ENCODE peak calls at places on chromosomes 12 and 14, in six cellular contexts. Q, K, C, J, Y and S are unnamed samples.

GRCh38 chr12:88960213-88960878 is 380.1 kb upstream of the KITLG start:
- DNase-seq in K (no peak), Q (no peak), Y (peak), C (peak), J (peak), S (no peak)

GRCh38 chr14:95741051-95741490 is 27.1 kb upstream of the TCL1A start:
- DNase-seq in C (no peak), Y (no peak), K (no peak), J (no peak), Q (no peak), S (peak)

GRCh38 chr14:49586673-49587460 is 687 bp upstream of the RPS29 start:
- DNase-seq in C (peak), K (peak), Y (peak), Q (peak), J (peak), S (peak)

GRCh38 chr12:40055227-40055579 is 50.7 kb downstream of the SLC2A13 start:
- DNase-seq in C (no peak), Y (no peak), Q (no peak), K (no peak), J (no peak), S (no peak)

GRCh38 chr14:99755629-99756603 is 37.3 kb upstream of the EML1 start:
- DNase-seq in Y (peak), Q (no peak), J (no peak), C (peak), K (no peak), S (no peak)

GRCh38 chr14:105329411-105330200 is 15.1 kb downstream of the PACS2 start:
- DNase-seq in Q (no peak), Y (no peak), K (no peak), C (no peak), J (no peak), S (no peak)

GRCh38 chr12:69389836-69390235 is 30.3 kb downstream of the YEATS4 start:
- DNase-seq in C (no peak), Y (peak), Q (no peak), K (no peak), J (no peak), S (no peak)

GRCh38 chr14:54003064-54003463 is 46.4 kb upstream of the BMP4 start:
- DNase-seq in J (no peak), Q (no peak), K (no peak), Y (no peak), C (peak), S (no peak)

GRCh38 chr14:79293482-79293881 is 917.8 kb downstream of the DIO2 start:
- DNase-seq in K (no peak), Y (no peak), C (no peak), J (no peak), Q (no peak), S (no peak)

GRCh38 chr12:108768591-108769500 is 37.5 kb upstream of the CORO1C start:
- DNase-seq in Y (no peak), C (peak), K (peak), J (peak), Q (peak), S (peak)

GRCh38 chr12:86283607-86284006 is 27.4 kb upstream of the MGAT4C start:
- DNase-seq in J (no peak), Y (no peak), K (no peak), Q (no peak), C (no peak), S (no peak)

GRCh38 chr12:107355004-107355565 is 261.7 kb upstream of the CRY1 start:
- DNase-seq in K (no peak), Q (no peak), Y (no peak), J (no peak), C (no peak), S (no peak)

GRCh38 chr12:19130224-19131019 is 889 bp downstream of the PLEKHA5 start:
- DNase-seq in J (peak), K (peak), C (no peak), Q (peak), Y (peak), S (peak)

GRCh38 chr14:27090716-27091115 is 492.9 kb upstream of the NOVA1 start:
- DNase-seq in Q (peak), K (no peak), Y (no peak), J (no peak), C (peak), S (no peak)

GRCh38 chr12:1083086-1083887 is 92.3 kb downstream of the ERC1 start:
- DNase-seq in C (no peak), Q (no peak), K (no peak), Y (peak), J (peak), S (peak)

GRCh38 chr14:33792387-33793368 is 158.2 kb downstream of the EGLN3 start:
- DNase-seq in J (peak), Y (peak), K (peak), C (peak), Q (peak), S (peak)

GRCh38 chr12:57772429-57773322 is at the start of gene EEF1AKMT3:
- DNase-seq in C (peak), J (peak), K (peak), Q (peak), Y (peak), S (peak)

GRCh38 chr12:88854260-88854659 is 274.0 kb upstream of the KITLG start:
- DNase-seq in K (no peak), C (peak), Y (peak), Q (no peak), J (peak), S (no peak)

GRCh38 chr14:65872536-65872935 is 460.0 kb downstream of the FUT8 start:
- DNase-seq in C (no peak), J (no peak), Y (peak), K (no peak), Q (no peak), S (no peak)

GRCh38 chr14:104639889-104640548 is 35.4 kb upstream of the TMEM179 start:
- DNase-seq in C (peak), K (peak), Q (peak), J (peak), Y (peak), S (peak)